ENCODE peak calls at places on chromosomes 16 and 17, in ten cellular contexts. J is glutamatergic neuron, E is psoas muscle, T is kidney epithelial cell, V is mucosa of descending colon, B is WTC11, P is left ventricle myocardium inferior, O is lower lobe of right lung, G is AG04449, I is AG04450. Z is an unnamed sample.

GRCh38 chr16:68999114-68999513 is 106.3 kb upstream of the HAS3 start:
- DNase-seq in P (no peak), I (no peak), V (no peak), O (no peak), E (no peak), B (no peak), J (no peak), G (no peak), T (no peak), Z (no peak)

GRCh38 chr17:81309140-81309858 is 14.2 kb upstream of the SLC38A10 start:
- DNase-seq in I (no peak), E (peak), B (peak), G (no peak), V (peak), P (peak), O (peak), T (no peak), J (peak), Z (no peak)

GRCh38 chr16:57570301-57571070 is 28.0 kb downstream of the ADGRG5 start:
- DNase-seq in T (no peak), P (no peak), E (no peak), G (no peak), I (no peak), J (no peak), O (no peak), V (no peak), B (no peak), Z (peak)

GRCh38 chr16:81431554-81432353 is 12.9 kb upstream of the CMIP start:
- DNase-seq in J (no peak), O (peak), V (no peak), B (no peak), P (no peak), T (no peak), E (no peak), I (peak), G (peak), Z (no peak)

GRCh38 chr16:58034128-58034685 is 8.7 kb downstream of the MMP15 start:
- DNase-seq in I (no peak), E (no peak), G (no peak), O (no peak), T (no peak), B (no peak), J (no peak), V (no peak), P (no peak), Z (no peak)

GRCh38 chr17:82718986-82719685 is 2.6 kb downstream of the FN3KRP start:
- DNase-seq in P (no peak), T (no peak), J (no peak), I (no peak), B (no peak), G (no peak), E (no peak), V (no peak), O (no peak), Z (no peak)

GRCh38 chr16:4475880-4476790 is at the start of gene HMOX2:
- DNase-seq in P (peak), E (peak), V (peak), G (no peak), I (no peak), B (peak), J (peak), O (peak), T (no peak), Z (peak)

GRCh38 chr16:82091225-82091624 is 56.2 kb downstream of the HSD17B2 start:
- DNase-seq in O (no peak), J (no peak), G (peak), T (no peak), P (no peak), B (no peak), I (peak), V (no peak), E (no peak), Z (no peak)

GRCh38 chr17:39688475-39688835 is 598 bp upstream of the PGAP3 start:
- DNase-seq in G (no peak), E (no peak), O (no peak), J (no peak), I (no peak), T (no peak), P (no peak), B (no peak), V (peak), Z (no peak)

GRCh38 chr17:48194097-48194550 is 86.6 kb downstream of the SNX11 start:
- DNase-seq in O (no peak), J (no peak), P (no peak), T (peak), G (no peak), I (peak), B (no peak), V (no peak), E (no peak), Z (no peak)

GRCh38 chr17:80964859-80965580 is 26.6 kb upstream of the CHMP6 start:
- DNase-seq in B (no peak), I (no peak), O (peak), P (no peak), V (peak), J (peak), T (no peak), G (no peak), E (no peak), Z (no peak)

GRCh38 chr16:51393381-51394005 is 242.4 kb upstream of the SALL1 start:
- DNase-seq in O (no peak), B (no peak), G (no peak), T (no peak), J (no peak), I (no peak), E (no peak), P (no peak), V (no peak), Z (no peak)

GRCh38 chr16:79559532-79559931 is 41.0 kb downstream of the MAF start:
- DNase-seq in E (no peak), O (no peak), G (no peak), I (no peak), P (no peak), B (no peak), V (no peak), J (no peak), T (no peak), Z (no peak)

GRCh38 chr17:3886776-3887175 is 6.1 kb downstream of the CAMKK1 start:
- DNase-seq in P (no peak), V (no peak), E (peak), G (no peak), I (no peak), B (no peak), O (peak), T (no peak), J (no peak), Z (no peak)

GRCh38 chr17:20996724-20997615 is 45.8 kb downstream of the USP22 start:
- DNase-seq in T (no peak), O (no peak), P (no peak), G (no peak), I (no peak), E (no peak), B (no peak), V (no peak), J (no peak), Z (no peak)

GRCh38 chr16:26721290-26721689 is 345.4 kb upstream of the C16orf82 start:
- DNase-seq in O (no peak), E (no peak), T (no peak), J (no peak), P (no peak), I (no peak), G (no peak), V (no peak), B (no peak), Z (no peak)

GRCh38 chr16:2698996-2699750 is 16.9 kb downstream of the KCTD5 start:
- DNase-seq in V (no peak), E (no peak), I (no peak), J (no peak), B (no peak), O (no peak), G (no peak), P (no peak), T (no peak), Z (no peak)

GRCh38 chr16:1443403-1443973 is 868 bp downstream of the CCDC154 start:
- DNase-seq in J (no peak), O (no peak), P (no peak), B (no peak), I (no peak), T (no peak), E (no peak), G (no peak), V (no peak), Z (no peak)

GRCh38 chr17:68606451-68607307 is 5.5 kb upstream of the FAM20A start:
- DNase-seq in P (no peak), J (no peak), E (no peak), V (no peak), G (no peak), O (no peak), T (no peak), B (no peak), I (no peak), Z (no peak)

GRCh38 chr17:12342161-12342560 is 321.5 kb downstream of the MAP2K4 start:
- DNase-seq in T (no peak), V (no peak), B (no peak), O (no peak), G (no peak), I (no peak), E (no peak), J (no peak), P (no peak), Z (no peak)

GRCh38 chr17:19897108-19897854 is 29.5 kb upstream of the ULK2 start:
- DNase-seq in V (peak), J (no peak), I (no peak), P (peak), B (no peak), E (peak), O (no peak), T (no peak), G (no peak), Z (no peak)

GRCh38 chr17:9110501-9110900 is 89.2 kb downstream of the NTN1 start:
- DNase-seq in G (no peak), E (no peak), I (no peak), T (no peak), B (no peak), J (no peak), P (no peak), V (no peak), O (no peak), Z (no peak)

GRCh38 chr17:9116861-9117568 is 95.7 kb downstream of the NTN1 start:
- DNase-seq in J (no peak), P (no peak), B (no peak), O (no peak), V (no peak), E (no peak), T (no peak), G (no peak), I (no peak), Z (no peak)

GRCh38 chr17:9116311-9116820 is 95.1 kb downstream of the NTN1 start:
- DNase-seq in P (no peak), G (no peak), B (no peak), E (no peak), I (no peak), V (no peak), J (no peak), O (no peak), T (no peak), Z (no peak)

GRCh38 chr17:9120471-9120870 is 99.2 kb downstream of the NTN1 start:
- DNase-seq in P (no peak), T (no peak), V (no peak), B (peak), I (no peak), J (peak), E (no peak), O (no peak), G (no peak), Z (no peak)

GRCh38 chr17:9115446-9116265 is 94.3 kb downstream of the NTN1 start:
- DNase-seq in O (no peak), B (peak), P (peak), V (peak), I (no peak), J (peak), E (peak), T (peak), G (no peak), Z (no peak)
- TF ChIP-seq CTCF in O (peak), B (no peak), P (peak), V (no peak), I (peak), J (no peak), E (peak), T (peak), G (no peak), Z (peak)

GRCh38 chr17:78268960-78269892 is 37.8 kb downstream of the TMEM235 start:
- DNase-seq in I (no peak), O (no peak), B (no peak), V (no peak), J (no peak), P (no peak), E (no peak), G (no peak), T (no peak), Z (peak)

GRCh38 chr17:78271419-78272160 is 40.2 kb downstream of the TMEM235 start:
- DNase-seq in P (no peak), V (no peak), G (no peak), E (no peak), I (no peak), B (no peak), O (no peak), J (no peak), T (no peak), Z (no peak)

GRCh38 chr17:78268191-78268874 is 36.9 kb downstream of the TMEM235 start:
- DNase-seq in E (no peak), B (no peak), I (no peak), V (no peak), G (no peak), P (no peak), T (no peak), J (no peak), O (no peak), Z (peak)

GRCh38 chr17:78272181-78272913 is 40.9 kb downstream of the TMEM235 start:
- DNase-seq in O (peak), J (no peak), T (peak), B (peak), P (peak), V (peak), E (no peak), I (peak), G (no peak), Z (no peak)

GRCh38 chr17:78269893-78270490 is 38.6 kb downstream of the TMEM235 start:
- DNase-seq in I (no peak), J (no peak), O (no peak), T (no peak), E (no peak), G (no peak), B (no peak), P (no peak), V (no peak), Z (no peak)
- TF ChIP-seq CTCF in I (no peak), J (no peak), O (no peak), T (no peak), E (no peak), G (no peak), B (no peak), P (no peak), V (no peak), Z (no peak)

DNA sequence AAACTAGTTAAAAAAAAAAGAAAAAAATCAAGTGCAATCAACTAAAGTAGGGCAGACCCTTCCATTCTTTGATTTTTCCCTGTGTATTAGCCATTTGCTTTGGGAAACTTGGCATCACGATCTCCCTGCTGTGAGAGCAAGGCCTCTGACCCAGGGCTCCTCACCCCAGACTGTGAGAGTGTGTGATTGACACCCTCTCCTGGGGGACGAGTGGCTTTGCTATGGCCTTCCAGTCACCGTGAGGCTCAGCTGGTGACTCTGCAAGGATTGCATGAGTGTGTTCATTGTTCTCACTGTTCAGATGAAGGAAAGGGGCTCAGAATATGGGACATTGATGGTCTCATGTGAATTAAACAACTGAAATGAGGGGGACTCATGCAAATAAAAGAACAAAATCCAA is 69.0 kb upstream of the BCAR1 start:
- DNase-seq in P (no peak), J (peak), B (no peak), E (no peak), O (no peak), T (no peak), V (no peak), G (no peak), I (no peak), Z (no peak)
- TF ChIP-seq CTCF in P (peak), J (no peak), B (no peak), E (no peak), O (no peak), T (no peak), V (no peak), G (no peak), I (no peak), Z (no peak)

GRCh38 chr17:49447603-49448325 is 33.1 kb upstream of the PHB1 start:
- DNase-seq in P (no peak), O (no peak), J (no peak), V (no peak), B (no peak), G (no peak), T (no peak), E (no peak), I (no peak), Z (no peak)
- TF ChIP-seq CTCF in P (no peak), O (no peak), J (no peak), V (no peak), B (no peak), G (no peak), T (no peak), E (no peak), I (no peak), Z (no peak)

GRCh38 chr16:29192329-29193247 is 207.7 kb downstream of the LAT start:
- DNase-seq in E (no peak), I (no peak), P (no peak), J (no peak), V (no peak), B (no peak), G (no peak), O (no peak), T (no peak), Z (peak)
- TF ChIP-seq CTCF in E (no peak), I (peak), P (no peak), J (no peak), V (no peak), B (no peak), G (peak), O (no peak), T (peak), Z (peak)

DNA sequence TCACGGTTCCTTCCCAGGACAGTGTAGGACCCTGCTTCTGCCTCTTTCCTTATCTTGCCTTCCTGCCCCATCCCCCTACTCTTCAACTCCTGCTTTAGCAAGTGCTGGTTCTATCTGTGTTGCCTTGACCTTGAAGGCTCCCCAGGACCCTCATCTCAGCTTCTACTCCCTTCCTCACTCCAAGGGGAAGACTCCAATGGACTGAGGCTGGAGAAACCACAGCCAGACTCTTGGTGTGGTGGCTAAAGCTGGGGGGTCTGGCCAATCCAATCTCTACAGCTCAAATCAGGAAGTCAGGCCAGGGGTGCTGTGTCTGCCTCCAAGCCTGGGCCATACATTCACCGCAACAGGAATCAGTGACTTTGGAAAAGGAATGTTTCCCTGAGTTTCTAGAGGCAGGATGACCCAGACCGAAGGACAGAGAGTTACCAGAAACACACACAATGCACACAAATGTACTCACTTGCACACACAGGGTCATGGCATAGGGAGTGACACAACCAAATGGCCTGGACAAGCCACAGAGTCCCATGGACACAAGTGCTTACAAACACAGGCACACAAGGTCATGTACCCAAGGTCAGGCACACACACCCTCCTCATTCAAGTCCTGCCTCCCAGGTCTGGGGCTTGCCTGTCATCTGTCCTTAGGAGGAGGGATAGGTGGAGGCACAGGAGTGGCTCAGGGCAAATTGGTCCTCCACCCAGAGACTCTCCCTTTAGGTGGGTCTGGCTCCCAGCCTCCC is 1.7 kb upstream of the HSD11B2 start:
- DNase-seq in I (no peak), O (no peak), T (no peak), G (no peak), V (no peak), P (no peak), B (no peak), E (no peak), J (no peak), Z (no peak)
- TF ChIP-seq CTCF in I (no peak), O (no peak), T (no peak), G (no peak), V (no peak), P (no peak), B (no peak), E (no peak), J (no peak), Z (no peak)

DNA sequence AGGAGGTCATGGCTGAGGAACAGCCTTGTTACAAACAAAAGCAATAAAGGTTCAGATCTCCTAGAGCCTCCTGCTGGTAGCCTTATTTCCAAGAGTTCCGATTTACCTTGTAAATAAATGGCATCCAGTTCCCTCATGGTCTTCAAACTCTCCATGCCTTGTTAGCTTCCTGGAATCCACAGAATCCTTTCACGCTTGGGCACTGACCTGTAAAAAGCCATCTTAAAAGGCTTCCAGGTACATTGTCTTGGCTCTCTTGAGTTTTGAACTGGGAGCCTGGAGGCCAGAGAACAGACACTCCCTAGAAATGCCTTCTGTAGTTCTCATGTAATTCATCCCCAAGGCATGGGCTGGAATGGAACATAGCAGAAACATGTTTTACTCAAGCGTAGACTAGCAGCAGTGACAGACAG is 207.9 kb downstream of the SNX29 start:
- DNase-seq in T (peak), B (no peak), P (no peak), I (no peak), E (no peak), J (no peak), O (no peak), V (no peak), G (no peak), Z (no peak)
- TF ChIP-seq CTCF in T (peak), B (no peak), P (no peak), I (no peak), E (no peak), J (no peak), O (no peak), V (no peak), G (no peak), Z (no peak)

DNA sequence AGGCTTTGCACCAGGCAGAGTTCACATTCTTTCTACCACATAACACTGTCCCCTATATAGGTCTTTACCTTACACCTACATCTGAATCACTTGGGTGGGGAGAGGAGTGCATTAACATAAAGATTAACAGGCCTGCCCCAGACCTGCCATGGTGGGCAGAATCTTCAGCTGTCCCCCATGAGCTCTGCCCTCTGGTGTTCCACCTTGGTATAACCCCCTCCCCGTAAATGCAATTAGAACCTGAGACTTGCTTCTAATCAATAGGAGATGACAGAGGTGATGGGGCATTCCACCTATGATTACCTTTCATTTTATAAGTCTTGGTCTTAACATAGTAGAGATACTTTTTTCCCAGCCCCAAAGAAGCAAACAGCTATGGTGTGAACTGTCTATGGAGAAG is 20.4 kb upstream of the GRIN2A start:
- DNase-seq in O (no peak), V (no peak), B (peak), P (no peak), T (no peak), J (no peak), G (no peak), E (no peak), I (no peak), Z (no peak)
- TF ChIP-seq CTCF in O (no peak), V (no peak), B (no peak), P (no peak), T (no peak), J (no peak), G (no peak), E (no peak), I (no peak), Z (peak)

GRCh38 chr16:25690563-25691143 is 1.1 kb upstream of the HS3ST4 start:
- DNase-seq in J (no peak), G (no peak), B (no peak), P (no peak), O (no peak), V (no peak), I (no peak), T (no peak), E (no peak), Z (no peak)
- TF ChIP-seq CTCF in J (no peak), G (no peak), B (no peak), P (no peak), O (no peak), V (no peak), I (no peak), T (no peak), E (no peak), Z (peak)

Z was measured in type B pancreatic cell.